ENCODE peak calls at places on chromosomes 11 and 22, in four cellular contexts. One of them, this sample, is unnamed.

GRCh38 chr22:18033204-18033998 is 9.0 kb upstream of the MICAL3 start:
- DNase-seq in ovary: peak
- DNase-seq in endothelial cell: no peak
- DNase-seq in Caco-2: no peak
- DNase-seq in this sample: no peak

GRCh38 chr11:1877211-1878133 is 14.2 kb downstream of the PRR33 start:
- DNase-seq in ovary: peak
- DNase-seq in endothelial cell: no peak
- DNase-seq in Caco-2: peak
- DNase-seq in this sample: no peak

GRCh38 chr22:42743501-42743991 is 22.9 kb upstream of the A4GALT start:
- DNase-seq in ovary: peak
- DNase-seq in endothelial cell: no peak
- DNase-seq in Caco-2: no peak
- DNase-seq in this sample: no peak

GRCh38 chr11:67646535-67647336 is 3.8 kb downstream of the ACY3 start:
- DNase-seq in ovary: no peak
- DNase-seq in endothelial cell: no peak
- DNase-seq in Caco-2: no peak
- DNase-seq in this sample: no peak

GRCh38 chr11:46855167-46855566 is 9.1 kb upstream of the CKAP5 start:
- DNase-seq in ovary: peak
- DNase-seq in endothelial cell: no peak
- DNase-seq in Caco-2: no peak
- DNase-seq in this sample: no peak

GRCh38 chr11:1192741-1193325 is 30.0 kb upstream of the MUC5B start:
- DNase-seq in ovary: no peak
- DNase-seq in endothelial cell: no peak
- DNase-seq in Caco-2: peak
- DNase-seq in this sample: no peak

GRCh38 chr11:69173925-69174591 is 18.3 kb downstream of the SMIM38 start:
- DNase-seq in ovary: no peak
- DNase-seq in endothelial cell: no peak
- DNase-seq in Caco-2: no peak
- DNase-seq in this sample: no peak

GRCh38 chr22:38878001-38878400 is 6.0 kb upstream of the CBX6 start:
- DNase-seq in ovary: no peak
- DNase-seq in endothelial cell: no peak
- DNase-seq in Caco-2: no peak
- DNase-seq in this sample: no peak

GRCh38 chr22:39309881-39310714 is 9.3 kb downstream of the RPL3 start:
- DNase-seq in ovary: no peak
- DNase-seq in endothelial cell: no peak
- DNase-seq in Caco-2: no peak
- DNase-seq in this sample: no peak

GRCh38 chr22:45564349-45565030 is 61.8 kb downstream of the FBLN1 start:
- DNase-seq in ovary: no peak
- DNase-seq in endothelial cell: no peak
- DNase-seq in Caco-2: no peak
- DNase-seq in this sample: no peak

GRCh38 chr11:128342511-128343133 is 244.7 kb downstream of the ETS1 start:
- DNase-seq in ovary: no peak
- DNase-seq in endothelial cell: no peak
- DNase-seq in Caco-2: no peak
- DNase-seq in this sample: no peak

GRCh38 chr11:75593337-75593915 is 31.4 kb downstream of the SERPINH1 start:
- DNase-seq in ovary: no peak
- DNase-seq in endothelial cell: no peak
- DNase-seq in Caco-2: no peak
- DNase-seq in this sample: no peak

GRCh38 chr11:68390315-68390714 is 70.2 kb upstream of the PPP6R3 start:
- DNase-seq in ovary: no peak
- DNase-seq in endothelial cell: no peak
- DNase-seq in Caco-2: no peak
- DNase-seq in this sample: no peak

GRCh38 chr11:124398924-124399323 is at the start of gene OR8B3:
- DNase-seq in ovary: no peak
- DNase-seq in endothelial cell: no peak
- DNase-seq in Caco-2: no peak
- DNase-seq in this sample: no peak

GRCh38 chr11:66360406-66361073 is 11.0 kb downstream of the SLC29A2 start:
- DNase-seq in ovary: no peak
- DNase-seq in endothelial cell: no peak
- DNase-seq in Caco-2: peak
- DNase-seq in this sample: no peak

GRCh38 chr11:86668929-86669328 is 3.5 kb downstream of the ME3 start:
- DNase-seq in ovary: no peak
- DNase-seq in endothelial cell: no peak
- DNase-seq in Caco-2: no peak
- DNase-seq in this sample: no peak
- TF ChIP-seq CTCF in ovary: no peak
- TF ChIP-seq CTCF in endothelial cell: no peak
- TF ChIP-seq CTCF in Caco-2: peak
- TF ChIP-seq CTCF in this sample: no peak

DNA sequence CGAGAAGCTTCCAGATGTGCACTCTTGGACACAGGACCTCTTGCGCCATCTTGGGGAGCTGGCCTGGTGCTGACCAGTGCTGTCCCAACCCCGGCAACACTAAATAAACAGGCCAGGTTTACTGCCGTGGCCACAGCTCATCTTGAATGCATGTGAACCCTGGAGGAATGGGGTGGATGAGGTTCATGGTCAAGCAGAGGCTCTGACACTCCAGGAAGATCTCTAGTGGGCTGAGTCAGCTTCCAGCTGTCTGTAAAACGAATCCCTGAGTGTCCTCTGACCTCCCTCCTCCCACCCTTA is 51.8 kb downstream of the ALX4 start:
- DNase-seq in ovary: no peak
- DNase-seq in endothelial cell: no peak
- DNase-seq in Caco-2: no peak
- DNase-seq in this sample: no peak
- TF ChIP-seq CTCF in ovary: no peak
- TF ChIP-seq CTCF in endothelial cell: no peak
- TF ChIP-seq CTCF in Caco-2: no peak
- TF ChIP-seq CTCF in this sample: no peak

DNA sequence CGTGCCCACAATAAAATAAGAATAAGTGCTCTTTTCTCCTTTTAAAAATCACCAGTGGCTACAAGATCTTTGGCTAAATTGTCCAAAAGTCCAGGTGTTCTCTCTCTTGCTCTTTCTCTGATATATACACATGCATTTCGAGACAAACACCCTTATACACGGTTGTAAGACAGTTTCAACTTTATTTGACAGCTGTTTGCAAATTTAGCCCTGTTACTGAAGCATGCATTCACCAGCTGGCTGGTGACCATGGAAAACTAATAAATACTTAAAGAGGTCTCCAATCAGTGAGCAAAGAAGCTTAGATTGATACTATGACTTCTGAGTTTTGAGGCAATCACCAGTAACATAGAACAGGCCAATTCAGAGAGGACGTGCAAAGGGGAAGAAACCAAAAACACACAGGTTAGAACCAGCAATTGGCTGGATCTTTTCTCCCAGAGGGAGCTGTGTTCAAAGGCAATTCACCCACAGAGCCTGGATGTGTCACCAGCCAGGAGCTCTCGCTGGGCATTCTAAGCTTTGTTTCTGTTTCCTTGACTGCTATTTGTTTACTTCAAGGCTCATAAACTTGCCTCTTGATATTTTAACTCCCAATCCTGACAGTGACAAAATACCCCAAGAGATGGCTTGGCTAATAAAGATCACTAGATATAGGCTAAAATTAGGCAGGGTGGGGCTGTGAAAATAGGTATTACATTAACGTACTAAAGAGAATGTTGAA is 113.5 kb upstream of the MTMR2 start:
- DNase-seq in ovary: no peak
- DNase-seq in endothelial cell: no peak
- DNase-seq in Caco-2: no peak
- DNase-seq in this sample: no peak
- TF ChIP-seq CTCF in ovary: no peak
- TF ChIP-seq CTCF in endothelial cell: no peak
- TF ChIP-seq CTCF in Caco-2: no peak
- TF ChIP-seq CTCF in this sample: no peak

GRCh38 chr22:37731804-37732471 is 35.1 kb downstream of the TRIOBP start:
- DNase-seq in ovary: no peak
- DNase-seq in endothelial cell: no peak
- DNase-seq in Caco-2: peak
- DNase-seq in this sample: no peak

GRCh38 chr22:37725551-37726239 is 28.8 kb downstream of the TRIOBP start:
- DNase-seq in ovary: no peak
- DNase-seq in endothelial cell: no peak
- DNase-seq in Caco-2: no peak
- DNase-seq in this sample: no peak

GRCh38 chr22:37728620-37729019 is 31.8 kb downstream of the TRIOBP start:
- DNase-seq in ovary: no peak
- DNase-seq in endothelial cell: no peak
- DNase-seq in Caco-2: no peak
- DNase-seq in this sample: no peak

DNA sequence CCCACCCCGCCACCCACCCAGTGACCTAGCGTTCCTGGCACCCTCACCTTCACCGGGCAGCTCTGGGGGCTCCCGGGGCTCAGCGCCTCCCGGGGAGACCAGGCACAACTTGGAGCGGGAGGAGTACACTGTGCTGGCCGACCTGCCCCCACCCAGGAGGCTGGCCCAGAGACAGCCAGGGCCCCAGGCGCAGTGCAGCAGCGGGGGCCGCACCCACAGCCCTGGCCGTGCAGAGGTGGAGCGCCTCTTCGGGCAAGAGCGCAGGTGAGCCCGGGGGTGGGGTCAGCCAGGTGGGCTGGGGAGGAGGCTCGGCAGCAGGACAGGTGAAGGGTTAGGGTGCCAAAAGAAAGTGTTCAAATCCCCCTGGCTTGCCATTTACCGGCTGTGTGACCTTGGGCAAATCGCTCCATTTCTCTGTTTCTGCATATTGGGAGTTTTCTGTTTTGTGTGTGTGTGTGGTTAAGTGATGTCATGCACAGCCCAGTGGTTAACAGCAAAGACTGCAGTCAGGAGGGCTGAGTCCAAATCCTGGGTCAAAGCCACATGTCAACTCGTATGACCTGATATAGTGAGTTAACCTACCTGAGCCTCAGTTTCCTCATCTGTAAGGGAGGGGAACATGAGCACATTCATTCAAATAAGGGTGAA is 29.5 kb downstream of the TRIOBP start:
- DNase-seq in ovary: peak
- DNase-seq in endothelial cell: no peak
- DNase-seq in Caco-2: no peak
- DNase-seq in this sample: no peak
- TF ChIP-seq CTCF in ovary: no peak
- TF ChIP-seq CTCF in endothelial cell: no peak
- TF ChIP-seq CTCF in Caco-2: no peak
- TF ChIP-seq CTCF in this sample: no peak

DNA sequence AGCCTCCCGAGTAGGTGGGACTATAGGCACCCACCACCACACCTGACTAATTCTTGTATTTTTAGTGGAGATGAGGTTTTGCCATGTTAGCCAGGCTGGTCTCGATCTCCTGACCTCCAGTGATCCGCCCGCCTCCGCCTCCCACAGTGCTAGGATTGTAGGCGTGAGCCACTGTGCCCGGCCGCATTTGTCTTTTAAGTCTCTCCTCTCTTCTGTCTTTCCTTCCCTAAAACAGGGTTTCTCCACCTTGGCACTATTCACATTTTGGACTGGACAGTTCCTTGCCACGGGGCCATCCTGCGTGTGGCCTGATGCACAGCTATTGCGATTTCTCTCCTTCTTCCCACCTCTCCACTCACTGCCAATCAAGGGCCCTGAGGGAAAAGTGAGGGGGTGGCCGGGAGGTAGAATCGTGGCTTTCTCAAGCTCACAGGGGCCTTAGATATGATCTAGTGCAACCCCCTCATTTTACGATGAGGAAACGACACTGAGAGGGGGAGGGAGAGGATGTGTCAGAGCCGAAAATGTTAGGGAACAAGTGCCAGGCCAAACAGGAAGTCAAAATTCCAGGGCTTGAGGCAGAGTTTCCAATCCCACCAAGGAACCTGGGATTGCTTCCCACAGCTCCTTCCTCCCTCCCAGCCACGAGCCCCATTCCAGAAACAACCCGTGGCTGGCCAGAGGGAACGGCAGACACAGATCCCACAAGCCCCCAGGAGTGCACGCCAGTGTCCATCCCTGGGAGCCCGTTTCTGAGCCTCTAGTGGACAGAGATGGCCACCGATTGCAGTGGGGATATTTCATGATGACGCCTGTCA is 21.2 kb downstream of the SCGB1A1 start:
- DNase-seq in ovary: peak
- DNase-seq in endothelial cell: no peak
- DNase-seq in Caco-2: no peak
- DNase-seq in this sample: no peak
- TF ChIP-seq CTCF in ovary: no peak
- TF ChIP-seq CTCF in endothelial cell: no peak
- TF ChIP-seq CTCF in Caco-2: no peak
- TF ChIP-seq CTCF in this sample: no peak

DNA sequence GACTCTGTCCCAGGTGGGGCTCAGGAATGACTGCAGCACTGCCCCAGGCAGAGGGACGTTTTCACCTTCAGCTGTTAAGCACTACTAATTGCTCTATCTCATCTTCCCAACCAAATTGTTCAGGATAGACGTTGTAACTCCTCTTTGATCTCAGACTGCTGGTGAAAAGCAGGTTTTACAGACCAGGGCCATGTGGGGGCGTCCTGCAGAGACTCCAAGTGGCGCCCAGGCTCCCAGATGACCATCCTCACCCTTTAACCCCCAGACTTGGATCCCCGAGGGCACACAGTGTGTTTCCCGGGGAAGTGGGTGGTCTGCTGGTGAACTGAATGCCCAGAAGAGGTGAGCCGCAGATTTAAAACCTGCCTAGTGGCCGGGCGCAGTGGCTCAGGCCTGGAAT is 23.9 kb downstream of the FADD start:
- DNase-seq in ovary: no peak
- DNase-seq in endothelial cell: peak
- DNase-seq in Caco-2: no peak
- DNase-seq in this sample: no peak
- TF ChIP-seq CTCF in ovary: no peak
- TF ChIP-seq CTCF in endothelial cell: peak
- TF ChIP-seq CTCF in Caco-2: peak
- TF ChIP-seq CTCF in this sample: peak

DNA sequence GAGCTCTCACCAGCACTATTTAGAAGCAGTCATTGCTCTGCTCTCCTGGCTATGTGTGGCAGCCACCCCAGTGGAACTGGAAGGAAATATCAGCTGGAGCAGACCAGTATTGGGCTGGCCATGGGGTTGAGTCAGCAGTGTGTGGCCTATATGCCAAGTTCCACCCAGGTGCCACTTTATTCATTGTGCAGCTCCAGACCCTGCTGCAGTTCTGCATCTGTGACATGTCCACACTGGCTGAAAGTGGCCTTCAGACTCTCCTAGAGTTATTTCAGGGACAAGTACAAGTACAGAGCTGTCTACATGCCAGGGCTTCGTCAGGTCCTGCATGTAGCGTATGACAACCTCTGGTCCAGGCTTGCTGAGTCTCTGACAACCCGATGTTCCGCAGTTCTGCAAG is 55.2 kb downstream of the CABIN1 start:
- DNase-seq in ovary: no peak
- DNase-seq in endothelial cell: no peak
- DNase-seq in Caco-2: no peak
- DNase-seq in this sample: no peak
- TF ChIP-seq CTCF in ovary: no peak
- TF ChIP-seq CTCF in endothelial cell: no peak
- TF ChIP-seq CTCF in Caco-2: no peak
- TF ChIP-seq CTCF in this sample: no peak

GRCh38 chr11:119572481-119573424 is 149.8 kb upstream of the THY1 start:
- DNase-seq in ovary: no peak
- DNase-seq in endothelial cell: no peak
- DNase-seq in Caco-2: no peak
- DNase-seq in this sample: no peak
- TF ChIP-seq CTCF in ovary: no peak
- TF ChIP-seq CTCF in endothelial cell: no peak
- TF ChIP-seq CTCF in Caco-2: peak
- TF ChIP-seq CTCF in this sample: no peak

This sample was measured in neural crest cell.